ENCODE peak calls at places on chromosomes 4 and X, in seven cellular contexts. J, I, A, D, T, L and K are unnamed samples.

GRCh38 chr4:54090804-54091623 is 8.9 kb upstream of the GSX2 start:
- DNase-seq in J (peak; percentile 80), I (peak; percentile 48), A (no peak), D (no peak), T (peak; percentile 47), L (peak; percentile 39), K (no peak)

GRCh38 chr4:141307241-141307689 is 86.6 kb downstream of the ZNF330 start:
- DNase-seq in J (peak; percentile 69), I (peak; percentile 67), A (peak; percentile 43), D (peak; percentile 59), T (peak; percentile 61), L (peak; percentile 90), K (no peak)

GRCh38 chr4:7194251-7195137 is 2.2 kb downstream of the SORCS2 start:
- DNase-seq in J (peak; percentile 65), I (peak; percentile 62), A (no peak), D (no peak), T (no peak), L (no peak), K (no peak)

GRCh38 chr4:3037957-3038451 is 36.3 kb downstream of the HTT-AS start:
- DNase-seq in J (peak; percentile 31), I (no peak), A (no peak), D (peak; percentile 23), T (no peak), L (no peak), K (no peak)

GRCh38 chr4:108787106-108787505 is 24.3 kb upstream of the ETNPPL start:
- DNase-seq in J (no peak), I (no peak), A (no peak), D (no peak), T (no peak), L (no peak), K (no peak)

GRCh38 chr4:165150545-165150944 is 37.9 kb upstream of the TMEM192 start:
- DNase-seq in J (no peak), I (no peak), A (no peak), D (no peak), T (no peak), L (no peak), K (no peak)

GRCh38 chr4:38861791-38862190 is 5.2 kb upstream of the TLR6 start:
- DNase-seq in J (no peak), I (no peak), A (no peak), D (no peak), T (no peak), L (no peak), K (no peak)

GRCh38 chr4:895596-895995 is 36.5 kb downstream of the GAK start:
- DNase-seq in J (no peak), I (no peak), A (no peak), D (no peak), T (no peak), L (no peak), K (no peak)

GRCh38 chr4:165318982-165319381 is 8.5 kb upstream of the MSMO1 start:
- DNase-seq in J (no peak), I (no peak), A (no peak), D (no peak), T (no peak), L (no peak), K (no peak)

GRCh38 chr4:8689741-8690140 is 97.2 kb downstream of the CPZ start:
- DNase-seq in J (no peak), I (no peak), A (no peak), D (no peak), T (no peak), L (no peak), K (no peak)
- TF ChIP-seq EZH2 in J (no peak), I (no peak), A (no peak), D (no peak), T (no peak), L (no peak), K (no peak)

DNA sequence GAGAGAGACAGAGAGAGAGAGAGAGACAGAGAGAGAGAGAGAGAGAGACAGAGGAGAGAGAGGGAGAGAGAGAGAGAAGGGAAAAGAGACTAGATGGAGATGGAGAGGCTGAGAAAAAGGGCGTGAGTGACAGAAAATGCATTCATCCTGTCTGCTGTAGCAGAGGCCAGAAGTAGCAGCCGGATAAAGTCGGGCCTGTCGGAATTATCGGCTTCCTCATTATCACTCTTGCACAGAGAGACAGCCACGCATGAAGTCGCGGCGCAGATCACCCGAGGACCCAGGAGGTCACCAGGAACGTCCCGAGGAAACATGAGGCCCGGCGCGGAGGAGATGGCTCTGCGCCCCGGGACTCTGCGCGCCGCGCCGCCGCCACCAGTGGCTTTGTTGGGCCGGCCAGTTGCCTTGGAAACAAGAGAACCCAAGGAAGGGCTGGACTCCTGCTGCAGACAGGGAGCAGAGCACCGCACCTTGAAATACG is 603.8 kb downstream of the PACRGL start:
- DNase-seq in J (peak; percentile 2), I (peak; percentile 77), A (no peak), D (no peak), T (peak; percentile 86), L (no peak), K (no peak)
- TF ChIP-seq EZH2 in J (no peak), I (peak; percentile 41), A (no peak), D (no peak), T (no peak), L (no peak), K (peak; percentile 62)

GRCh38 chrX:153725832-153726285 is 1.2 kb downstream of the ABCD1 start:
- DNase-seq in J (peak; percentile 36), I (no peak), A (no peak), D (no peak), T (no peak), L (no peak), K (no peak)
- TF ChIP-seq EZH2 in J (no peak), I (no peak), A (no peak), D (no peak), T (no peak), L (no peak), K (no peak)

DNA sequence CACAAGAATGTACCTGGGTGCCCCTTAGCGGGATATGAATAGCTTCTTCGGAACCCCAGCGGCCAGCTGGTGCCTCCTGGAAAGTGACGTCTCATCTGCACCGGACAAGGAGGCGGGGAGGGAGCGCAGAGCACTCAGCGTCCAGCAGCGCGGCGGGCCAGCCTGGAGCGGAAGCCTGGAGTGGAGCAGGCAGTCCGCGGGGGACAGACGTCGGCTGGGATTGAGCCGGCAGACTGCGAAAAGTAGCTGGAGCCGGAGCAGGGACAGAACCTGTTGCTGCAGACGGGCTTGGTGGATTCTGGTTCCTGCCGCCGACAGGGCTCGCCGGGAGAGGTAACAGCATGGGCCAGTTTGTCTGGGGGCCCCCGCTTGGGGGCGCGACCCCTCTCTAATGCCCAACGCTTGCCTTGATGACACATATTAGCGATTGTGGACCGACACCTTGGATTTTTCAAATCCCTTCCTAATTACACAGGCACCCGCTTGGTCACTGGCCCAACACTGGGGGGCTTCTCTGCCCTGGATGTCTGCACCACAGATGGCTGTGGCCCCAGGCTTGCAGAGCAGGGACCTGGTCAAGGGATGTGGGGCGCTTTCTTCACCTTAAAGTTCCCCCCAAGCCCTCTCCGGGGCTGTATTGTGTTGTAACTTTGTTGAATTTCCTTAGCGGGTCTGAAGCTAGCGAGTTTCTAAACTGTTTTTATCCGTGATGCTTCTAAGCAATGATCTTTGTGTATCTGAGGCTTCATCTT is at the start of gene NPFFR2:
- DNase-seq in J (no peak), I (peak; percentile 77), A (no peak), D (no peak), T (peak; percentile 76), L (peak; percentile 71), K (no peak)
- TF ChIP-seq EZH2 in J (no peak), I (no peak), A (no peak), D (no peak), T (no peak), L (no peak), K (no peak)

DNA sequence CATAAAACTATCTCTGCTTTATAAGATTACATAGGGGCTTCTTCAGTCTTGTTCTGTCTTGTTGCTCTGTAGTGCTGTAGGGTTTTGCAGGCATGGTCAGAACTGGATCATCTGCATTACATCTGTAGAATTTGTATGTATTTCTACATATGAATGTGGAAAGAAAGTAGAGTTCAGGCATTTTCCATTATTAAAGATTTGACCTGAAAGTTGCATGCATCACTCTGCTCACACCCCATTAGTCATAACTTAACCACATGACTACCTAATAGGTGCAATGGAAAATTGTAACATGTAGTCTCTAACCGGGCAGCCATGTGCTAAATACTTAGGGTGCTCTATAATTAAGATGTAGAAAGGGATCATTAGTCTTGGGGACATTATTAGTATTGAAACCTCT is 45.7 kb upstream of the AGA start:
- DNase-seq in J (peak; percentile 48), I (no peak), A (no peak), D (no peak), T (no peak), L (peak; percentile 31), K (no peak)
- TF ChIP-seq EZH2 in J (no peak), I (no peak), A (no peak), D (no peak), T (no peak), L (no peak), K (no peak)

GRCh38 chr4:83012631-83013419 is 2.2 kb upstream of the LIN54 start:
- DNase-seq in J (peak; percentile 99), I (peak; percentile 99), A (peak; percentile 90), D (peak; percentile 97), T (peak; percentile 99), L (peak; percentile 97), K (peak; percentile 75)

GRCh38 chr4:83011779-83012630 is 1.4 kb upstream of the LIN54 start:
- DNase-seq in J (peak; percentile 70), I (no peak), A (peak; percentile 35), D (peak; percentile 27), T (peak; percentile 41), L (no peak), K (no peak)

GRCh38 chr4:83010522-83011318 is at the start of gene LIN54:
- DNase-seq in J (peak; percentile 87), I (peak; percentile 82), A (peak; percentile 57), D (peak; percentile 78), T (peak; percentile 73), L (peak; percentile 76), K (no peak)

GRCh38 chr4:83013420-83013867 is 2.8 kb upstream of the LIN54 start:
- DNase-seq in J (no peak), I (no peak), A (no peak), D (no peak), T (no peak), L (no peak), K (no peak)

GRCh38 chr4:83013931-83014330 is 3.3 kb upstream of the LIN54 start:
- DNase-seq in J (no peak), I (no peak), A (no peak), D (no peak), T (no peak), L (no peak), K (no peak)
- TF ChIP-seq EZH2 in J (no peak), I (no peak), A (no peak), D (no peak), T (no peak), L (no peak), K (no peak)

DNA sequence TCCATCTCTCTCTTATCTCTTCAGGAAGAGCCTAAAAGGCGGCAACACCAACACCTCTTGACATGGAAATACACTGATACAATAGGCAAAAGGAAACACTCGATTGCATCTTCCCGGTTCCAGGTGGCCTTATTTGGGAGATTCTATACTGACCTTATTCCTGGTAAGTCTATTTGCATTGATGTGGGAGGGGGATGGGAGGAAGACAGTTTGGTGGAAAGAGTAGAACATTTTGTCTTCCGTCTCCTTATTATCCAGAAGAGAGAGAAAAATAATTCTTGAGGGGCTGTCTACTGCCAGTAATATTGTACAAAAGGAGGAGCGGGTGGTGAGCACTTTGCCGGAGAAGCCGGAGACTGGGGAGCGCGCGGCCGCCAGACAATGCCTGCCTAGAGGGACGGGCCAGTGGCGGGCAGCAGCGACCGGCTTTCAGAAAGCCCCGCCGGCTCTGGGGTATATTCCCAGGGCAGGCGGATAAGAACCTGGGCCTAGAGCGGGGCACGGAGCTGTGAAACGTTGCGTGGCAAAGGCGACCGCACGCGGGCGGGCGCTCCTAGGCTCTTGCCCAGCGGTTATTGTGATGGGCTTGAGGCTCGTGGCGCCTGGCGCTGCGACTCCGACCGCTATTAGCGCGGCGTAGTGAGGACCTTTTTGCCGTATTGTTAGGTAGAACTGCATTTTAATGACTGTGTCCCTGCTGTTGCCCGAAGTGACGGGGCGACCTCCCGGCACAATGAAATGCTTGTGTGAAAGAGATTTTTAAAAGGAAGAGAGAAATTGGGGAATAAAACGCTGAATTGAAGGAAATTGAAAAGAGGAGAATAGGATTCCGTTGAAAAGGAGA is 520 bp downstream of the PRDM8 start:
- DNase-seq in J (peak; percentile 74), I (peak; percentile 81), A (no peak), D (no peak), T (peak; percentile 71), L (peak; percentile 39), K (no peak)
- TF ChIP-seq EZH2 in J (no peak), I (peak; percentile 94), A (no peak), D (no peak), T (peak; percentile 99), L (no peak), K (peak; percentile 26)